ENCODE peak calls at places on chromosomes 5 and 9, in five cellular contexts. H is HCT116, Z is fibroblast of lung, P is spleen, E is psoas muscle. L is an unnamed sample.

GRCh38 chr9:5670079-5670478 is 41.2 kb downstream of the RIC1 start:
- DNase-seq in H (no peak), Z (no peak), P (no peak), E (no peak), L (no peak)

GRCh38 chr5:132782101-132782500 is 5.1 kb upstream of the SEPTIN8 start:
- DNase-seq in E (no peak), H (no peak), Z (peak), P (no peak), L (no peak)

GRCh38 chr5:176817864-176818377 is 7.6 kb downstream of the UNC5A start:
- DNase-seq in H (no peak), P (no peak), E (no peak), Z (no peak), L (no peak)

GRCh38 chr9:14170392-14170931 is 143.5 kb downstream of the NFIB start:
- DNase-seq in P (no peak), Z (no peak), H (no peak), E (no peak), L (no peak)

GRCh38 chr9:89178162-89179120 is at the start of gene SHC3:
- DNase-seq in P (no peak), E (peak), Z (peak), H (no peak), L (no peak)

GRCh38 chr9:101601904-101602765 is 7.4 kb upstream of the PPP3R2 start:
- DNase-seq in Z (peak), E (no peak), P (no peak), H (peak), L (peak)

GRCh38 chr5:162323471-162323870 is 255.9 kb downstream of the GABRG2 start:
- DNase-seq in E (no peak), H (no peak), Z (no peak), P (no peak), L (peak)

GRCh38 chr5:178577944-178578343 is 12.2 kb downstream of the COL23A1 start:
- DNase-seq in P (no peak), H (no peak), Z (no peak), E (no peak), L (no peak)

GRCh38 chr5:79517601-79518000 is 3.7 kb upstream of the HOMER1 start:
- DNase-seq in Z (no peak), H (no peak), E (no peak), P (no peak), L (no peak)

GRCh38 chr9:6777218-6777902 is 19.6 kb downstream of the KDM4C start:
- DNase-seq in H (no peak), P (no peak), E (no peak), Z (no peak), L (no peak)

GRCh38 chr9:103537426-103537825 is 542.3 kb downstream of the CYLC2 start:
- DNase-seq in E (no peak), Z (no peak), P (no peak), H (no peak), L (no peak)

GRCh38 chr5:66239034-66239433 is 94.9 kb downstream of the SREK1 start:
- DNase-seq in E (no peak), P (no peak), Z (no peak), H (peak), L (no peak)

GRCh38 chr5:97629281-97629680 is 446.2 kb upstream of the RIOK2 start:
- DNase-seq in Z (peak), E (peak), P (no peak), H (peak), L (peak)

GRCh38 chr9:19495186-19496028 is 86.6 kb downstream of the ACER2 start:
- DNase-seq in H (no peak), E (no peak), Z (no peak), P (no peak), L (no peak)

GRCh38 chr9:77454668-77455067 is 193.5 kb downstream of the GNA14 start:
- DNase-seq in P (no peak), E (no peak), H (no peak), Z (peak), L (peak)

GRCh38 chr9:68808481-68808880 is 103.4 kb downstream of the PIP5K1B start:
- DNase-seq in E (no peak), P (no peak), Z (no peak), H (no peak), L (no peak)

GRCh38 chr5:43193952-43194321 is 1.9 kb downstream of the NIM1K start:
- DNase-seq in P (no peak), E (no peak), H (no peak), Z (no peak), L (no peak)

GRCh38 chr5:93430139-93430538 is 150.9 kb downstream of the NR2F1-AS1 start:
- DNase-seq in Z (no peak), E (no peak), H (no peak), P (no peak), L (no peak)

GRCh38 chr9:129316281-129317030 is 138.4 kb upstream of the IER5L start:
- DNase-seq in P (peak), E (no peak), H (no peak), Z (no peak), L (no peak)

GRCh38 chr9:22142681-22143080 is 133.6 kb upstream of the CDKN2B start:
- DNase-seq in Z (peak), E (no peak), H (no peak), P (no peak), L (no peak)

GRCh38 chr5:96601811-96602244 is 60.3 kb upstream of the CAST start:
- DNase-seq in E (no peak), H (peak), Z (peak), P (no peak), L (peak)

GRCh38 chr5:132000677-132001453 is 10.6 kb downstream of the ACSL6 start:
- DNase-seq in E (no peak), H (no peak), Z (no peak), P (peak), L (no peak)

GRCh38 chr5:69292349-69292748 is 40.3 kb downstream of the CCDC125 start:
- DNase-seq in Z (no peak), E (no peak), P (no peak), H (no peak), L (no peak)

GRCh38 chr5:105956456-105957177 is 1714.1 kb downstream of the EFNA5 start:
- DNase-seq in H (no peak), E (no peak), P (no peak), Z (peak), L (peak)

GRCh38 chr5:43603535-43604363 is 769 bp downstream of the NNT start:
- DNase-seq in P (peak), H (no peak), E (peak), Z (peak), L (no peak)

GRCh38 chr5:178664141-178664540 is 37.3 kb upstream of the CLK4 start:
- DNase-seq in P (no peak), Z (no peak), E (no peak), H (no peak), L (no peak)

GRCh38 chr5:84274585-84275468 is 109.9 kb downstream of the EDIL3 start:
- DNase-seq in P (no peak), E (no peak), Z (peak), H (peak), L (no peak)

GRCh38 chr9:16247188-16247875 is 623.1 kb downstream of the BNC2 start:
- DNase-seq in H (no peak), E (no peak), Z (peak), P (no peak), L (no peak)

GRCh38 chr5:103120607-103121200 is 603 bp downstream of the PPIP5K2 start:
- DNase-seq in E (no peak), H (no peak), P (no peak), Z (peak), L (no peak)

GRCh38 chr5:163705983-163706771 is 200.8 kb downstream of the MAT2B start:
- DNase-seq in Z (peak), E (no peak), H (no peak), P (no peak), L (no peak)

GRCh38 chr9:31590091-31590490 is 794.4 kb upstream of the ACO1 start:
- DNase-seq in P (no peak), Z (peak), H (no peak), E (no peak), L (peak)

GRCh38 chr5:83472508-83473343 is 1.2 kb downstream of the VCAN start:
- DNase-seq in P (peak), H (no peak), E (peak), Z (peak), L (no peak)

DNA sequence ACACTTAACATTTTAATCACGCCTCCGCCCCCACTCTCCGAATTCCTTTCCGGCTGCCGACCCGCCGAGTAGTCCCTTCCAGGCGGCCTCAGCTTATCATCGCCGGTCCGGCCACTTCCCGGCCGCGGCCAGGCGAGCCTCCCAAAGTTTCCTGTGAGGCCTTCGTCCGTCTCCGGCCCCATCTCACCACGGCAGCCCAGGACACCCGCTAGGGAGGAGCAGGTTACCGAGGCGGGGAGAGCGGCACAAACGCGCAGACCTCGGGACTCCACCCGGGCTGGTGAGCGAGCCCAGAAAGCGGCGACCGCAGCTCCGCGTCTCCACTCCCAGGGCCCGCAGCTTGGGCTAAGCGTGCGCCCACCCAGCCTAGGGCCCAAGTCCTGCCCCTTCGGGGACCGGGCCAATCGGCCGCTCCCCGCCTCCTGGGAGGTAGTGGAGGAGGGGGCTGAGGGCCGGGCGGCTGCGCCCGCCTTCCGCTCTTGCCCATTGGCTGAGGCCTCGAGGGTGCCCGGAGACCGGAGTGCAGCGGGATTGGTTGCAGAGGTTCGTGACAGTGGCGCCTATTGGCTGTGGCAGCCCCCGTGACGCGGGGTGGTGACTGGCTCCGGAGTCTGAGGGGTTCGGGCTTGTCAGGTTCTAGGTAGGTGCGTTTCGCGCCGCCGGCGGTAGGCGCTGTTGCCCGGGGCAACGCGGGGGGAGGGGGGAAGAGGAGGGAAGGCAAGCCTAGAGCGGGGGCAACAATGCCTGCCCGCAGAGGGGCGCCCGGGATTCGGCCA is 845 bp downstream of the FER start:
- DNase-seq in E (peak), Z (peak), P (peak), H (peak), L (peak)
- TF ChIP-seq CTCF in E (no peak), Z (no peak), P (peak), H (no peak), L (no peak)

DNA sequence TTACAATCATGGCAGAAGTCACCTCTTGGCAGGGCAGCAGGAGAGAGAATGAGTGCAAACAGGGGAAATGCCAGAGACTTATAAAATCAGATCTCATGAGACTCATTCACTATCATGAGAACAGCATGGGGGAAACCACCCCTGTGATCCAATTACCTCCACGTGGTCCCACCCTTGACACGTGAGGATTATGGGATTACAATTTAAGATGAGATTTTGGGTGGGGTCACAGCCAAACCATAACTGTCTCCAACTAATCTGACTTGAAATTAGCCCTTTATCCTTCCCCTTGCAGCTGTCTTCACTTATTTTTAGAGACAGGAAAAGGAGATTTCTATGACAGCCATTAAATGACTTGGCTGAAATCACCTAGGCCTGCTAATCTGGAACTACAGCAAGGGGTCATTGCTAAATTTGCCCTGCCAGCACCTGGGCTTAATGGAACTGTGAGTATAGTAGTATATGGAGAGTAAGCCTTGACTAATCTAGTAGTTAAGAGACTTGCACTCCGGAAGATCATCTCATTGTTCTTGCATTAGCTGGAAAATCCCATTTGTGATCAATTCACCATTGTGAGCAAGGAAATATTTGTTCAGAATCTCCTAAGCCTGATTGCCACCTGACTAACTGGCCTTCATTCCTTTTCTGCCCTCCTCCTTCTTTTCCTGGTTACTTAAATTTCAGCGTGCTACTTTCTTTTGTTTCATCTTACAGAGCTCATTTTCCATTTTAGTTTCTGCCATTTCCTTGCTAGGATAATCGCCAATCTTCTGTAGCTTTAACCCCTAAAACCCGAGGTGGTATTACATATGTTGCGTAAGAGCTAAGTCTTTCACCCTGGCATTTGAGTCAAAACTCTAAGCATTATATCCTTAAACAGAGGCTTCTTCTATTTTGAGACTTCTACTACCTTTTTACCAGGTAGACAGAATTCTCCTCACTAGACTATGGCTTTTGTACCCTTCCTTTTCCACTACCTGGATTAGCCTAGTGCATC is 65.3 kb upstream of the RUSC2 start:
- DNase-seq in E (no peak), H (no peak), Z (no peak), P (no peak), L (no peak)
- H3K4me3 ChIP-seq in E (no peak), H (no peak), Z (no peak), P (no peak), L (no peak)

GRCh38 chr9:124037790-124038189 is 26.2 kb downstream of the LHX2 start:
- DNase-seq in Z (no peak), P (peak), H (peak), E (no peak), L (no peak)
- TF ChIP-seq CTCF in Z (peak), P (no peak), H (no peak), E (no peak), L (no peak)

GRCh38 chr9:128097156-128098016 is 29.4 kb downstream of the SLC25A25 start:
- DNase-seq in Z (no peak), P (peak), H (no peak), E (no peak), L (no peak)
- H3K4me3 ChIP-seq in Z (no peak), P (no peak), H (peak), E (peak), L (peak)

DNA sequence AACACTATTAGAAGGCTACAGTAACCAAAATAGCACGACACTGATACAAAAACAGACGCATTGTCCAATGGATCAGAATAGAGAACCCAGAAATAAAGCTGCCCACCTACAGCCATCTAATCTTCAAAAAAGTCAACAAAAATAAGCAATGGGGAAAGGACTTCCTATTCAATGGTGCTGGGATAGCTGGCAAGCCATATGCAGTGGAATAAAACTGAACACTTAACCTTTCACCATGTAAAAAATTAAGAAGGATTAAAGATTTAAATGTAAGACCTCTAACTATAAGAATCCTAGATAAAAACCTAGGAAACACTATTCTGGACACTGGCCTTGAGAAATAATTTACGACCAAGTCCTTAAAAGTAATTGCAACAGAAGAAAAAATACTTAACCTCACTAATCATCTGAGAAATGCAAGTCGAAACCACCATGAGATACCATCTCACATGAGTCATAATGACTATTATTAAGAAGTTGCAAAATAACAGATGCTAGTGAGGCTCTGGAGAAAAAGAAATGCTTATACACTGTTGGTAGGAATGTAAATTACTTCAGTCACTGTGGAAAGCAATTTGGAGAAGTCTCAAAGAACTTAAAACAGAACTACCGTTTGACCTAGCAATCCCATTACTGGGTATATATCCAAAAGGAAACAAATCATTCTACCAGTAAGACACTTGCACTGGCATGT is 203.3 kb upstream of the CDH9 start:
- DNase-seq in H (no peak), P (no peak), E (no peak), Z (peak), L (peak)
- TF ChIP-seq CTCF in H (no peak), P (no peak), E (no peak), Z (no peak), L (peak)

GRCh38 chr9:79003514-79003913 is 568.3 kb upstream of the TLE4 start:
- DNase-seq in E (no peak), H (no peak), P (no peak), Z (no peak), L (no peak)
- H3K4me3 ChIP-seq in E (no peak), H (no peak), P (no peak), Z (no peak), L (no peak)

DNA sequence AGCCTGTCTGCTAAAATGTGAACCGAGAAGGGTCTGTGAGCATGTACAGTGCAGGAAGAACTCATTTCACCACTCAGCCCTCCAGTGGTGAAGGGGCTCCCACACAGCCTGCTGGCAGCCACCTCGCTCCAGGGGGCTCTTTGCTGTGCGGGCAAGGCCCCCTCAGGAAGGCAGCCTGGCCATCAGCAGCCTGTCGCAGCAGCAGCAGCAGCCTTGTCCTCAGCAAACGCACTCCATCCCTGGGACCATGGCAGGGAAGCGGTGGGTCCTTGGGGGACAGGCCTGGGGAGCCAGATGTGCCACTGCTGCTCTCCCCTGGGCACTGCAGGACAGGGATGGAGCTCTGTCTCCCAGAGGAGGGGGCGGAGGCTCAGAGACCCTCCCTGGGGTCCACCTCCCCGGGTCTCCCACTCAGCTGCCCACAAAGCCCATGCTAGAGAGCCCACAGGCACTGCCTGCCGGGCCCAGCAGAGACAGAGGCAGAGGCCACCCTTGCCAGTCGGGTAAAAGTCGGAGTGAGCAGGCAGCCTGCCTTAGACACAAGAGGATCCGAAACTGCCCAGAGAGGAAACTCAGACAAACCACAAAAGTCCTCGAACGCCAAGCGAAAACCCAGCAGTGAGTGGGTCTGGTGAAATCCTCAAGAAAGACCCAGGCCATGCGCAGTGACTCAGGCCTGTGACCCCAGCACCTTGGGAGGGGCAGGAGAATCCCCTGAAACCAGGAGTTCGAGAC is 8.0 kb downstream of the BRD3 start:
- DNase-seq in P (peak), H (no peak), E (peak), Z (no peak), L (no peak)
- TF ChIP-seq CTCF in P (no peak), H (no peak), E (no peak), Z (no peak), L (peak)

GRCh38 chr5:903756-904096 is 11.0 kb downstream of the TRIP13 start:
- DNase-seq in Z (no peak), E (no peak), H (no peak), P (no peak), L (no peak)

GRCh38 chr5:907366-907765 is 14.7 kb downstream of the TRIP13 start:
- DNase-seq in E (no peak), H (no peak), Z (no peak), P (peak), L (no peak)

GRCh38 chr5:905139-905642 is 12.5 kb downstream of the TRIP13 start:
- DNase-seq in H (no peak), E (no peak), Z (no peak), P (peak), L (no peak)

GRCh38 chr5:900781-901180 is 8.1 kb downstream of the TRIP13 start:
- DNase-seq in Z (no peak), E (no peak), P (no peak), H (no peak), L (no peak)

GRCh38 chr5:902129-902916 is 9.6 kb downstream of the TRIP13 start:
- DNase-seq in P (peak), E (no peak), Z (no peak), H (no peak), L (no peak)
- H3K4me3 ChIP-seq in P (no peak), E (no peak), Z (no peak), H (no peak), L (no peak)